ENCODE peak calls at places on chromosomes 13 and 19, in eight cellular contexts. Z is CD8-positive, alpha-beta T cell; Q is neural progenitor cell; P is uterus; M is kidney epithelial cell; O is psoas muscle; T is ascending aorta; Y is AG04449. W is an unnamed sample.

GRCh38 chr19:17339088-17339741 is 1.9 kb downstream of the GTPBP3 start:
- DNase-seq in Z (no peak), Q (no peak), P (no peak), M (no peak), O (no peak), T (no peak), Y (no peak), W (no peak)

GRCh38 chr13:36887758-36888521 is 32.1 kb downstream of the SMAD9 start:
- DNase-seq in Z (no peak), Q (peak), P (no peak), M (no peak), O (no peak), T (no peak), Y (no peak), W (no peak)

GRCh38 chr13:49935171-49936084 is 712 bp downstream of the SPRYD7 start:
- DNase-seq in Z (no peak), Q (peak), P (no peak), M (no peak), O (no peak), T (no peak), Y (no peak), W (peak)

GRCh38 chr19:18782559-18783225 is 8.4 kb downstream of the COMP start:
- DNase-seq in Z (no peak), Q (no peak), P (no peak), M (no peak), O (no peak), T (no peak), Y (no peak), W (no peak)

GRCh38 chr13:24618219-24618955 is 61.8 kb upstream of the ATP12A start:
- DNase-seq in Z (peak), Q (no peak), P (no peak), M (no peak), O (no peak), T (peak), Y (no peak), W (no peak)

GRCh38 chr19:46134527-46134926 is 10.0 kb upstream of the IGFL3 start:
- DNase-seq in Z (no peak), Q (no peak), P (no peak), M (no peak), O (no peak), T (no peak), Y (no peak), W (no peak)

GRCh38 chr19:10655457-10656312 is 1.5 kb downstream of the ILF3 start:
- DNase-seq in Z (no peak), Q (peak), P (no peak), M (no peak), O (no peak), T (no peak), Y (no peak), W (no peak)

GRCh38 chr13:101747039-101747438 is 294.6 kb downstream of the ITGBL1 start:
- DNase-seq in Z (no peak), Q (no peak), P (no peak), M (peak), O (no peak), T (no peak), Y (no peak), W (no peak)

GRCh38 chr19:36113895-36114762 is 546 bp downstream of the POLR2I start:
- DNase-seq in Z (no peak), Q (peak), P (no peak), M (no peak), O (no peak), T (no peak), Y (no peak), W (peak)

GRCh38 chr19:39971380-39971841 is 446 bp downstream of the PSMC4 start:
- DNase-seq in Z (no peak), Q (peak), P (no peak), M (no peak), O (no peak), T (no peak), Y (no peak), W (peak)

GRCh38 chr13:20482818-20483217 is 42.8 kb downstream of the CRYL1 start:
- DNase-seq in Z (no peak), Q (no peak), P (no peak), M (no peak), O (no peak), T (no peak), Y (no peak), W (no peak)

GRCh38 chr13:113448885-113449692 is 4.2 kb downstream of the ADPRHL1 start:
- DNase-seq in Z (peak), Q (no peak), P (peak), M (no peak), O (peak), T (no peak), Y (no peak), W (no peak)

GRCh38 chr13:75319244-75319643 is 162.7 kb downstream of the TBC1D4 start:
- DNase-seq in Z (no peak), Q (no peak), P (no peak), M (no peak), O (no peak), T (no peak), Y (no peak), W (no peak)

GRCh38 chr13:42946927-42947326 is 45.1 kb downstream of the EPSTI1 start:
- DNase-seq in Z (no peak), Q (no peak), P (no peak), M (no peak), O (no peak), T (no peak), Y (no peak), W (no peak)

GRCh38 chr19:3362217-3362907 is 4.0 kb upstream of the NFIC start:
- DNase-seq in Z (no peak), Q (no peak), P (no peak), M (no peak), O (peak), T (no peak), Y (no peak), W (no peak)

GRCh38 chr19:3358919-3359849 is 7.2 kb upstream of the NFIC start:
- DNase-seq in Z (peak), Q (peak), P (peak), M (no peak), O (peak), T (no peak), Y (no peak), W (no peak)

GRCh38 chr19:3359850-3360493 is 6.4 kb upstream of the NFIC start:
- DNase-seq in Z (no peak), Q (no peak), P (no peak), M (no peak), O (no peak), T (no peak), Y (no peak), W (no peak)

GRCh38 chr19:3361384-3362216 is 4.8 kb upstream of the NFIC start:
- DNase-seq in Z (no peak), Q (no peak), P (no peak), M (no peak), O (peak), T (no peak), Y (no peak), W (no peak)

DNA sequence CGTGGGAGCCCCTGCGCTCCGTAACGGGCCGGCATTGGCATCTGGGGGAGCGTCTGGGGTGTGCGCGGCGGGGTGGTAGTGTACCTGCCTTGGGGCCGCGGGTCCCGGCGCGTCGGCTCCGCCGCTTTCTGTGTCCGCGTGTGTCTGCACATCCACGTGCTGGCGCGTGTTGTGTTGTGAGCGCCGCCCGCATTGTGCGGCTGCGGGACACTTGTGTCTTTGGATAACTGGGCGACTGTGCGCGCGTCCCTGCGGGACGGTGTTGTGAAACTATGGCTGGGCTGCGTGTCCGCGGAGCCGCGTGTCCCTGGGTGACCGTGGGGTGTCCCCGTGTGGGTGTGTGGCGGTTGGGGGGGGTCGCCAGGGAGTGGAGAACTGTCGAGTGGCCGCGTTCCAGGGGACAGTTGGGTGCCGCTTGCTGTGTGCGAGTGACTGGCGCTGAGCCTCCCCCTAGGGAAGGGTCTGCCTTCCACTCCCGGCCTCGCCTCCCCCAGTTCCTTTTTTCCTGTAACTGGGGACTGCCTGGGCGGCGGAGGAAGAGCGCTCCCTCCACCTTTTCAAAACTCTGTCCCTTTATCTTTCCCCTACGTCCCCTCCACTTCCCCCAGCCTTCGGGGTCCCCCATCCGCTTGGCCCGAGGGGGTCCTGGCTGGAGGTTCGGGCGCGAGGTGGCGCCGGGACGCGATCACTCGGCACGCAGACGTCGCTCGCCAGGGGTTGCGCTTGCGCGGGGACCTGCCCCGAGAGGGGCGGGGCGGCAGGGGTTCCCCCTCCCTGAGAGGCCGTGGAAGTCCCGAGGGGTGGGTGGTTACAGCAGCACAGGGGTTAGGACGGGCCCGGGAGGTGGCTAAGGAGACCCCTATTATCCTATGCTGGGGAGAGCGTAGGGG is 5.6 kb upstream of the NFIC start:
- DNase-seq in Z (peak), Q (peak), P (peak), M (no peak), O (peak), T (no peak), Y (no peak), W (peak)
- TF ChIP-seq CTCF in Z (no peak), Q (no peak), P (peak), M (no peak), O (peak), T (peak), Y (no peak), W (peak)

DNA sequence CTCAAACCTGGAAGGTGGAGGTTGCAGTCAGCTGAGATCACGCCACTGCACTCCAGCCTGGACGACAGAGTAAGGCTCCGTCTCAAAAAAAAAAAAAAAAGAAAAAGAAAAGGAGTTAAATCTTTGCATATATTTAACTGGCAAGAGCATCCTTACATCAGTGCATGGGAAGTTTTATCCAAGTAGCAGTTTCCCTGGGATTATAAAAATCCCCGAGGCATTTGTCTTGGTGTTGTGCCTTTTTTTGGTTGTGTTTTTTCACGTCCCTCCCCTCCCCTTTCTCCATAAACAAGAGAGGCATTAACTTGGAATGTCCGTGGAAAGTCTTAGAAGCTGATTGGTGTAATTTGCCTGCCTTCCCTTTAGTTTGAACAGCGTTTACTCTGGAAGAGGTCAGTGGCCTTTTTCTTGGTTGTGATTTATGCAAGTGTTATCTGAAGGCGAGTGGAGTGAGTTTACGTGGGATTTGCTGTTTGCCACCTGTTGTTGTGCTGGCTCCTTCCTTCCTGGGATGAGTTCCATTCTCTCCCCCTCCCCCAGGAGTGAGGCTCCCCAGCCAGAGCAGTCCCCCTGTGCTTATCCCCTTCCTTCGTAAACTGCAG is 7.1 kb downstream of the ACTN4 start:
- DNase-seq in Z (no peak), Q (no peak), P (peak), M (no peak), O (no peak), T (no peak), Y (no peak), W (no peak)
- H3K4me3 ChIP-seq in Z (no peak), Q (peak), P (no peak), M (no peak), O (peak), T (peak), Y (no peak), W (no peak)

GRCh38 chr13:39415403-39415802 is 187.6 kb downstream of the LHFPL6 start:
- DNase-seq in Z (no peak), Q (peak), P (peak), M (no peak), O (peak), T (no peak), Y (no peak), W (peak)
- TF ChIP-seq CTCF in Z (no peak), Q (peak), P (peak), M (peak), O (peak), T (peak), Y (peak), W (peak)

GRCh38 chr13:111919286-111919685 is 147.7 kb upstream of the SOX1 start:
- DNase-seq in Z (no peak), Q (no peak), P (no peak), M (no peak), O (no peak), T (no peak), Y (no peak), W (no peak)

GRCh38 chr13:111920306-111920931 is 146.5 kb upstream of the SOX1 start:
- DNase-seq in Z (no peak), Q (no peak), P (no peak), M (no peak), O (no peak), T (no peak), Y (no peak), W (no peak)

GRCh38 chr13:111917901-111918300 is 149.0 kb upstream of the SOX1 start:
- DNase-seq in Z (no peak), Q (no peak), P (no peak), M (no peak), O (no peak), T (no peak), Y (no peak), W (no peak)

GRCh38 chr13:111920932-111921705 is 145.8 kb upstream of the SOX1 start:
- DNase-seq in Z (no peak), Q (no peak), P (no peak), M (no peak), O (no peak), T (no peak), Y (no peak), W (peak)

GRCh38 chr13:111919826-111920225 is 147.1 kb upstream of the SOX1 start:
- DNase-seq in Z (no peak), Q (no peak), P (no peak), M (no peak), O (no peak), T (no peak), Y (no peak), W (no peak)
- H3K4me3 ChIP-seq in Z (no peak), Q (no peak), P (no peak), M (no peak), O (no peak), T (no peak), Y (no peak), W (no peak)

W was measured in dorsolateral prefrontal cortex.